ENCODE peak calls at places on chromosomes 6 and 20, in seven cellular contexts. R, Z, M, A, U, P and O are unnamed samples.

GRCh38 chr6:89267918-89268317 is 47.2 kb downstream of the GABRR2 start:
- DNase-seq in U (no peak), Z (no peak), A (no peak), M (no peak), P (no peak), R (no peak), O (no peak)

GRCh38 chr6:162099685-162100084 is 627.9 kb downstream of the PRKN start:
- DNase-seq in Z (no peak), U (no peak), R (peak; percentile 90), M (no peak), A (no peak), P (no peak), O (no peak)

GRCh38 chr20:15637971-15638754 is 935.1 kb downstream of the KIF16B start:
- DNase-seq in Z (no peak), A (no peak), U (no peak), P (no peak), R (no peak), M (no peak), O (no peak)

GRCh38 chr6:158283304-158284005 is 28.8 kb upstream of the TULP4 start:
- DNase-seq in M (no peak), P (peak; percentile 9), Z (peak; percentile 17), A (peak; percentile 61), U (no peak), R (no peak), O (peak; percentile 62)

GRCh38 chr6:36968266-36968977 is 13.9 kb downstream of the PI16 start:
- DNase-seq in P (no peak), A (no peak), R (peak; percentile 74), Z (no peak), M (no peak), U (peak; percentile 58), O (no peak)

GRCh38 chr20:19317240-19318069 is 105.0 kb downstream of the SLC24A3 start:
- DNase-seq in U (no peak), A (peak; percentile 69), R (no peak), P (no peak), M (no peak), Z (no peak), O (no peak)

GRCh38 chr20:1830240-1830639 is 65.0 kb upstream of the SIRPA start:
- DNase-seq in U (no peak), A (no peak), M (no peak), P (no peak), Z (no peak), R (peak; percentile 90), O (no peak)

GRCh38 chr6:30679765-30680535 is 6.5 kb downstream of the PPP1R18 start:
- DNase-seq in M (no peak), P (no peak), R (no peak), A (no peak), U (no peak), Z (no peak), O (no peak)

GRCh38 chr6:55888917-55889316 is 13.5 kb upstream of the BMP5 start:
- DNase-seq in Z (no peak), A (peak; percentile 92), U (no peak), P (no peak), R (no peak), M (no peak), O (no peak)

GRCh38 chr6:106446983-106447382 is 86.5 kb downstream of the CRYBG1 start:
- DNase-seq in R (no peak), P (no peak), M (no peak), Z (no peak), U (no peak), A (no peak), O (no peak)

GRCh38 chr20:63176035-63176434 is 39.9 kb downstream of the YTHDF1 start:
- DNase-seq in P (no peak), R (no peak), M (no peak), A (no peak), U (no peak), Z (no peak), O (no peak)

GRCh38 chr20:63312690-63313348 is 19.8 kb downstream of the COL20A1 start:
- DNase-seq in U (no peak), R (no peak), A (no peak), P (no peak), Z (no peak), M (no peak), O (no peak)

GRCh38 chr6:158145940-158146339 is 22.1 kb downstream of the SERAC1 start:
- DNase-seq in A (no peak), R (no peak), P (no peak), Z (no peak), U (no peak), M (no peak), O (no peak)

GRCh38 chr20:43508604-43509040 is 1.1 kb downstream of the L3MBTL1 start:
- DNase-seq in A (no peak), R (no peak), Z (peak; percentile 13), M (no peak), P (no peak), U (no peak), O (no peak)

GRCh38 chr6:95095855-95096254 is 481.5 kb upstream of the MANEA start:
- DNase-seq in P (no peak), Z (no peak), A (no peak), U (no peak), M (no peak), R (no peak), O (no peak)

GRCh38 chr6:17043148-17043522 is 58.7 kb upstream of the STMND1 start:
- DNase-seq in A (no peak), Z (no peak), R (no peak), P (no peak), M (no peak), U (no peak), O (no peak)

GRCh38 chr20:23242556-23243180 is 107.9 kb upstream of the NXT1 start:
- DNase-seq in U (no peak), R (no peak), A (no peak), P (no peak), M (no peak), Z (no peak), O (no peak)

GRCh38 chr6:12174878-12175277 is 115.3 kb upstream of the EDN1 start:
- DNase-seq in Z (no peak), U (no peak), A (no peak), M (no peak), R (peak; percentile 19), P (no peak), O (no peak)

GRCh38 chr20:45647441-45648050 is 16.5 kb upstream of the WFDC9 start:
- DNase-seq in U (no peak), Z (no peak), M (no peak), P (no peak), A (no peak), R (no peak), O (no peak)

GRCh38 chr6:146433881-146434741 is 109.5 kb upstream of the RAB32 start:
- DNase-seq in M (no peak), U (peak; percentile 25), A (no peak), P (no peak), Z (peak; percentile 34), R (no peak), O (peak; percentile 40)

GRCh38 chr20:51688600-51688999 is 79.6 kb downstream of the ATP9A start:
- DNase-seq in P (no peak), U (no peak), M (no peak), Z (no peak), A (no peak), R (no peak), O (peak; percentile 73)

GRCh38 chr6:22029169-22029568 is 267.7 kb downstream of the PRL start:
- DNase-seq in A (no peak), P (no peak), U (no peak), Z (no peak), R (peak; percentile 7), M (no peak), O (no peak)

GRCh38 chr6:26388441-26388840 is 5.5 kb downstream of the BTN2A2 start:
- DNase-seq in Z (no peak), R (no peak), U (no peak), M (no peak), P (no peak), A (no peak), O (no peak)

GRCh38 chr6:141562181-141562800 is 570.4 kb upstream of the GJE1 start:
- DNase-seq in R (no peak), Z (peak; percentile 61), P (no peak), A (no peak), U (no peak), M (no peak), O (peak; percentile 45)

GRCh38 chr20:22795897-22796296 is 211.5 kb upstream of the FOXA2 start:
- DNase-seq in P (no peak), A (no peak), Z (no peak), M (no peak), R (peak; percentile 93), U (peak; percentile 80), O (no peak)

GRCh38 chr6:74671558-74672025 is 534.3 kb downstream of the COL12A1 start:
- DNase-seq in R (peak; percentile 64), A (no peak), U (no peak), P (no peak), Z (no peak), M (no peak), O (no peak)

GRCh38 chr6:82040405-82041221 is 206.9 kb downstream of the IBTK start:
- DNase-seq in U (peak; percentile 29), R (peak; percentile 71), Z (peak; percentile 57), M (peak; percentile 4), A (peak; percentile 47), P (no peak), O (peak; percentile 30)

GRCh38 chr6:16741112-16742016 is 19.9 kb downstream of the ATXN1 start:
- DNase-seq in M (no peak), R (no peak), Z (no peak), A (peak; percentile 52), P (no peak), U (no peak), O (no peak)

GRCh38 chr6:157110620-157111019 is 212.7 kb downstream of the TMEM242 start:
- DNase-seq in A (no peak), Z (no peak), R (no peak), M (no peak), U (no peak), P (no peak), O (no peak)

GRCh38 chr20:38970302-38970701 is 8.2 kb downstream of the DHX35 start:
- DNase-seq in A (no peak), R (no peak), U (no peak), Z (no peak), P (no peak), M (no peak), O (no peak)

GRCh38 chr6:148530394-148530923 is 187.8 kb downstream of the SASH1 start:
- DNase-seq in P (no peak), R (peak; percentile 38), Z (no peak), A (peak; percentile 10), M (no peak), U (no peak), O (no peak)

GRCh38 chr6:49698538-49699205 is 14.7 kb downstream of the CRISP2 start:
- DNase-seq in A (no peak), Z (no peak), R (no peak), P (no peak), M (no peak), U (no peak), O (no peak)